ENCODE peak calls at places on chromosomes 13 and 19, in four cellular contexts. One of them, this sample, is unnamed.

GRCh38 chr19:53927745-53928144 is 18.7 kb downstream of the CACNG7 start:
- DNase-seq in IMR-90: peak
- DNase-seq in HepG2: peak
- DNase-seq in K562: peak
- DNase-seq in this sample: peak

GRCh38 chr13:109695402-109696190 is 90.8 kb downstream of the IRS2 start:
- DNase-seq in IMR-90: no peak
- DNase-seq in HepG2: no peak
- DNase-seq in K562: no peak
- DNase-seq in this sample: no peak

GRCh38 chr13:109275848-109276247 is 510.5 kb downstream of the IRS2 start:
- DNase-seq in IMR-90: no peak
- DNase-seq in HepG2: no peak
- DNase-seq in K562: no peak
- DNase-seq in this sample: peak

GRCh38 chr13:46389985-46390384 is 2.9 kb upstream of the RUBCNL start:
- DNase-seq in IMR-90: no peak
- DNase-seq in HepG2: peak
- DNase-seq in K562: no peak
- DNase-seq in this sample: no peak

GRCh38 chr13:74250738-74251190 is 116.6 kb upstream of the KLF12 start:
- DNase-seq in IMR-90: peak
- DNase-seq in HepG2: no peak
- DNase-seq in K562: no peak
- DNase-seq in this sample: no peak

GRCh38 chr19:58229255-58229639 is 533 bp downstream of the ZNF544 start:
- DNase-seq in IMR-90: peak
- DNase-seq in HepG2: peak
- DNase-seq in K562: peak
- DNase-seq in this sample: peak

GRCh38 chr19:17125728-17126677 is 50.4 kb downstream of the MYO9B start:
- DNase-seq in IMR-90: peak
- DNase-seq in HepG2: no peak
- DNase-seq in K562: no peak
- DNase-seq in this sample: no peak

GRCh38 chr19:10292206-10292788 is 2.5 kb downstream of the ICAM5 start:
- DNase-seq in IMR-90: peak
- DNase-seq in HepG2: peak
- DNase-seq in K562: peak
- DNase-seq in this sample: peak

GRCh38 chr13:23715762-23716235 is 145.6 kb downstream of the TNFRSF19 start:
- DNase-seq in IMR-90: no peak
- DNase-seq in HepG2: peak
- DNase-seq in K562: peak
- DNase-seq in this sample: no peak

DNA sequence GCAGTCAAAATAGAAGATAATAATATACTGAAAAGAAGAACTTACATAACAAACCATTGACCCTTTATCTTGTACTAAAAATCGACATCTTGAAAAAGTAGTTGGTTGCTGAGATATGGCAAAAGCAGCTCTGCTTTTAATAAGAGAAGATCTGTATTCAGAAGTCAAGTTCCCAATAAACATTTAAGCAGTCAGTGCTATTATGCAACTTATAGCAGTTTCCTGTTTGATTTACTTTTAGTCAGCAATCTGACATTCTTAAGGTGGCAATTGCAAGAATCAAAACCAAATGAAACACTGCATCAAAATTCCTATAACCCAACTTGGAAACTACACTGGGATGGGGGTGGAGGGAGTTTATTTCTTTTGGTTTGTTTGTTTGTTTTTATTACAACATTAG is 165.5 kb downstream of the TBC1D4 start:
- DNase-seq in IMR-90: peak
- DNase-seq in HepG2: no peak
- DNase-seq in K562: no peak
- DNase-seq in this sample: no peak
- TF ChIP-seq MAZ in IMR-90: no peak
- TF ChIP-seq MAZ in HepG2: no peak
- TF ChIP-seq MAZ in K562: no peak
- TF ChIP-seq MAZ in this sample: no peak

GRCh38 chr19:45507864-45508680 is 793 bp downstream of the VASP start:
- DNase-seq in IMR-90: no peak
- DNase-seq in HepG2: no peak
- DNase-seq in K562: peak
- DNase-seq in this sample: peak
- TF ChIP-seq MAZ in IMR-90: no peak
- TF ChIP-seq MAZ in HepG2: no peak
- TF ChIP-seq MAZ in K562: peak
- TF ChIP-seq MAZ in this sample: no peak

GRCh38 chr19:38190061-38190460 is 34.0 kb downstream of the DPF1 start:
- DNase-seq in IMR-90: no peak
- DNase-seq in HepG2: no peak
- DNase-seq in K562: peak
- DNase-seq in this sample: no peak

GRCh38 chr19:38183227-38183914 is 40.7 kb downstream of the DPF1 start:
- DNase-seq in IMR-90: no peak
- DNase-seq in HepG2: no peak
- DNase-seq in K562: peak
- DNase-seq in this sample: no peak

GRCh38 chr19:38180071-38180470 is 44.0 kb downstream of the DPF1 start:
- DNase-seq in IMR-90: no peak
- DNase-seq in HepG2: no peak
- DNase-seq in K562: no peak
- DNase-seq in this sample: no peak

GRCh38 chr19:38182536-38183210 is 41.3 kb downstream of the DPF1 start:
- DNase-seq in IMR-90: no peak
- DNase-seq in HepG2: no peak
- DNase-seq in K562: no peak
- DNase-seq in this sample: no peak

DNA sequence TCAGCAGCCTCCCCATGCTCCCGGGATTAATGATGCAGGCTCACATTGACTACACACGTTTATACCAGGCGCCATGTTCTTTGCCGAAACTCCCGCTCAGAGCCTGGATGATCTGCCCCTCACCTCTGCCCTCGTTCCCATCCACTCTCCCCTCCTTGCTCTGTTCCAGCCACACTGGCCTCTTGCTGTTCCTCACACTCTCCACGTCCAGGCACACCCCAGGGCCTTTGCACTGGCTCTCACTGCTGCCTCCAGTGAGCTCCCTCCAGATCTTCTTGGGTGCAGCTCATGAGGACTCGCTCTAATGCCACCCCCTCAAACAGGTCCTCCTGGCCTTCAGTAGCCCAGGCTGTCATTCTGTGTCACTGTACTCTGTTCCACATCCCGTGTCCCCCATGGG is 39.2 kb downstream of the DPF1 start:
- DNase-seq in IMR-90: no peak
- DNase-seq in HepG2: no peak
- DNase-seq in K562: no peak
- DNase-seq in this sample: no peak
- TF ChIP-seq MAZ in IMR-90: no peak
- TF ChIP-seq MAZ in HepG2: no peak
- TF ChIP-seq MAZ in K562: no peak
- TF ChIP-seq MAZ in this sample: no peak

GRCh38 chr13:27079421-27079958 is 92.1 kb downstream of the USP12 start:
- DNase-seq in IMR-90: peak
- DNase-seq in HepG2: no peak
- DNase-seq in K562: no peak
- DNase-seq in this sample: no peak
- TF ChIP-seq MAZ in IMR-90: no peak
- TF ChIP-seq MAZ in HepG2: no peak
- TF ChIP-seq MAZ in K562: no peak
- TF ChIP-seq MAZ in this sample: no peak

GRCh38 chr13:105377452-105377851 is 1158.0 kb downstream of the EFNB2 start:
- DNase-seq in IMR-90: no peak
- DNase-seq in HepG2: no peak
- DNase-seq in K562: no peak
- DNase-seq in this sample: no peak
- TF ChIP-seq MAZ in IMR-90: no peak
- TF ChIP-seq MAZ in HepG2: no peak
- TF ChIP-seq MAZ in K562: no peak
- TF ChIP-seq MAZ in this sample: no peak

GRCh38 chr19:19043481-19043880 is 10.1 kb downstream of the ARMC6 start:
- DNase-seq in IMR-90: no peak
- DNase-seq in HepG2: no peak
- DNase-seq in K562: no peak
- DNase-seq in this sample: no peak

GRCh38 chr19:19042732-19043274 is 9.4 kb downstream of the ARMC6 start:
- DNase-seq in IMR-90: no peak
- DNase-seq in HepG2: no peak
- DNase-seq in K562: peak
- DNase-seq in this sample: no peak

GRCh38 chr19:19040417-19040816 is 7.0 kb downstream of the ARMC6 start:
- DNase-seq in IMR-90: peak
- DNase-seq in HepG2: peak
- DNase-seq in K562: no peak
- DNase-seq in this sample: no peak

GRCh38 chr19:19043881-19044280 is 10.5 kb downstream of the ARMC6 start:
- DNase-seq in IMR-90: no peak
- DNase-seq in HepG2: no peak
- DNase-seq in K562: no peak
- DNase-seq in this sample: no peak

DNA sequence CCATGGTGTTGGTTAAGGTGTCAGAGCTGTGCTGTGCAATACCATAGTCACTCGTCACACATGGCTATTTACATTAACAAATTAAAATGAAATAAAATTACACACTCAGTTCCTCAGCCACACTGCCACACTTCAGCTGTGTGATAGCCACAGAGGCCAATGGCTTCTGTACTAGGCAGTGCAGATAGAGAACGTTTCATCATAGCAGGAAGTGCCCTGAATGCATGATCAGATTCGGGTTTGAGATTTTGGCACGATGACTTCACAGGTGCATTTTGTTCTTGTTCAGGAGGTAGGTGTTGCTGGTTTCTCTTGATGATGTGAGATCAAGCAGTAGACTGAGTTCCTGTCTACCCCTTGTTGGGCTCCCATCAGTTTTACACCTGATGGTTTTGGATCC is 6.5 kb downstream of the ARMC6 start:
- DNase-seq in IMR-90: no peak
- DNase-seq in HepG2: no peak
- DNase-seq in K562: no peak
- DNase-seq in this sample: no peak
- TF ChIP-seq MAZ in IMR-90: no peak
- TF ChIP-seq MAZ in HepG2: no peak
- TF ChIP-seq MAZ in K562: no peak
- TF ChIP-seq MAZ in this sample: no peak

GRCh38 chr19:19258589-19259338 is 14.3 kb downstream of the TM6SF2 start:
- DNase-seq in IMR-90: no peak
- DNase-seq in HepG2: no peak
- DNase-seq in K562: no peak
- DNase-seq in this sample: no peak

GRCh38 chr19:19257836-19258588 is 15.1 kb downstream of the TM6SF2 start:
- DNase-seq in IMR-90: no peak
- DNase-seq in HepG2: no peak
- DNase-seq in K562: no peak
- DNase-seq in this sample: no peak

GRCh38 chr19:19260417-19260816 is 12.7 kb downstream of the TM6SF2 start:
- DNase-seq in IMR-90: no peak
- DNase-seq in HepG2: no peak
- DNase-seq in K562: no peak
- DNase-seq in this sample: no peak

GRCh38 chr19:19260842-19261241 is 12.3 kb downstream of the TM6SF2 start:
- DNase-seq in IMR-90: no peak
- DNase-seq in HepG2: no peak
- DNase-seq in K562: no peak
- DNase-seq in this sample: no peak

DNA sequence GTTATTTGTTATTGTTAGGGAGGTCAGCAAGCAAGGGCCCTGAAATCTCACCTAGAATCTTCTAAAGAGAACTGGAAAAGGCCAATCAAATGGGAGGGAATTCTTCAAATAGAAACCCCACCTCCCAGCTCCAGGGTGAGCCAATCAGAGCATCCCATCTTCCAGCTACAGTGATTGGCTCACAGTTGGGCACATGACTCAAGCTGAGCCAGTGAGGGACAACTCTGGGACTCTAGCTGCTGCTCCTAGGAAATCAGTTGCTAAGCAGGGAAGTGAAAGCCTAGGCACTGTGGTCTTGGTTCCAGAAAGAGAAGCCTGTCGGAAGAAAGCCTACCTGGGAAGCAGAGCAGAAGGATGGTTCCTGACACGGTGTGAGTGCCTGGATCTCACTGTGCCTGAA is 13.4 kb downstream of the TM6SF2 start:
- DNase-seq in IMR-90: peak
- DNase-seq in HepG2: peak
- DNase-seq in K562: peak
- DNase-seq in this sample: peak
- TF ChIP-seq MAZ in IMR-90: no peak
- TF ChIP-seq MAZ in HepG2: no peak
- TF ChIP-seq MAZ in K562: no peak
- TF ChIP-seq MAZ in this sample: no peak

GRCh38 chr19:623974-624373 is 9.4 kb downstream of the POLRMT start:
- DNase-seq in IMR-90: peak
- DNase-seq in HepG2: no peak
- DNase-seq in K562: no peak
- DNase-seq in this sample: peak
- TF ChIP-seq MAZ in IMR-90: no peak
- TF ChIP-seq MAZ in HepG2: no peak
- TF ChIP-seq MAZ in K562: no peak
- TF ChIP-seq MAZ in this sample: no peak

GRCh38 chr19:48965806-48966540 is 864 bp downstream of the FTL start:
- DNase-seq in IMR-90: peak
- DNase-seq in HepG2: peak
- DNase-seq in K562: peak
- DNase-seq in this sample: peak
- TF ChIP-seq MAZ in IMR-90: no peak
- TF ChIP-seq MAZ in HepG2: no peak
- TF ChIP-seq MAZ in K562: no peak
- TF ChIP-seq MAZ in this sample: no peak

This sample was measured in A549.